ENCODE peak calls at places on chromosomes 12 and 14, in seven cellular contexts. E, M, X, B, R, W and F are unnamed samples.

GRCh38 chr12:132803883-132804282 is 24.8 kb downstream of the GOLGA3 start:
- DNase-seq in E (no peak), M (no peak), X (no peak), B (no peak), R (no peak), W (no peak), F (no peak)

GRCh38 chr12:108828774-108829173 is 28.6 kb downstream of the SSH1 start:
- DNase-seq in E (no peak), M (no peak), X (peak), B (peak), R (peak), W (no peak), F (no peak)

GRCh38 chr14:43308411-43308810 is 1198.7 kb downstream of the FSCB start:
- DNase-seq in E (no peak), M (no peak), X (no peak), B (peak), R (no peak), W (no peak), F (no peak)

GRCh38 chr12:50515587-50515986 is 10.8 kb downstream of the DIP2B start:
- DNase-seq in E (no peak), M (no peak), X (no peak), B (no peak), R (no peak), W (no peak), F (no peak)

GRCh38 chr12:65941388-65941787 is 117.1 kb downstream of the HMGA2 start:
- DNase-seq in E (no peak), M (no peak), X (peak), B (peak), R (peak), W (no peak), F (no peak)

GRCh38 chr12:52969828-52970569 is 21.1 kb downstream of the KRT18 start:
- DNase-seq in E (no peak), M (no peak), X (no peak), B (no peak), R (no peak), W (no peak), F (no peak)

GRCh38 chr12:105674871-105675699 is 344.6 kb downstream of the C12orf75 start:
- DNase-seq in E (no peak), M (no peak), X (peak), B (no peak), R (no peak), W (no peak), F (no peak)

GRCh38 chr14:100058777-100059432 is 6.3 kb upstream of the EVL start:
- DNase-seq in E (no peak), M (no peak), X (no peak), B (no peak), R (no peak), W (no peak), F (no peak)

GRCh38 chr12:83700858-83701257 is 1014.2 kb downstream of the TMTC2 start:
- DNase-seq in E (no peak), M (no peak), X (no peak), B (no peak), R (no peak), W (no peak), F (no peak)

GRCh38 chr12:27008070-27008469 is 6.1 kb downstream of the TM7SF3 start:
- DNase-seq in E (no peak), M (no peak), X (no peak), B (no peak), R (no peak), W (no peak), F (no peak)

GRCh38 chr14:92503756-92504491 is 9.7 kb upstream of the RIN3 start:
- DNase-seq in E (no peak), M (no peak), X (peak), B (peak), R (peak), W (no peak), F (no peak)

GRCh38 chr12:63845726-63846125 is 1.2 kb downstream of the SRGAP1 start:
- DNase-seq in E (no peak), M (no peak), X (peak), B (peak), R (peak), W (no peak), F (no peak)

GRCh38 chr12:85765443-85765842 is 70.8 kb downstream of the RASSF9 start:
- DNase-seq in E (no peak), M (no peak), X (no peak), B (no peak), R (no peak), W (no peak), F (no peak)

GRCh38 chr12:1852076-1852475 is 31.7 kb downstream of the LRTM2 start:
- DNase-seq in E (no peak), M (no peak), X (no peak), B (no peak), R (no peak), W (no peak), F (no peak)

GRCh38 chr12:112381421-112381897 is 772 bp downstream of the HECTD4 start:
- DNase-seq in E (peak), M (no peak), X (no peak), B (peak), R (peak), W (no peak), F (peak)

GRCh38 chr12:72493390-72493789 is 221.2 kb downstream of the TRHDE start:
- DNase-seq in E (no peak), M (no peak), X (peak), B (peak), R (no peak), W (no peak), F (no peak)

GRCh38 chr12:46963977-46964376 is 115.4 kb upstream of the PCED1B start:
- DNase-seq in E (no peak), M (no peak), X (no peak), B (peak), R (peak), W (no peak), F (no peak)

GRCh38 chr14:22835505-22835904 is 880 bp upstream of the MMP14 start:
- DNase-seq in E (no peak), M (no peak), X (no peak), B (no peak), R (no peak), W (no peak), F (no peak)

GRCh38 chr12:50992814-50993213 is 33.4 kb downstream of the SLC11A2 start:
- DNase-seq in E (no peak), M (no peak), X (peak), B (no peak), R (no peak), W (no peak), F (peak)

GRCh38 chr12:46387697-46388096 is 15.1 kb upstream of the SLC38A2 start:
- DNase-seq in E (no peak), M (no peak), X (no peak), B (no peak), R (peak), W (no peak), F (no peak)

GRCh38 chr14:67487937-67488893 is at the start of gene TMEM229B:
- DNase-seq in E (peak), M (peak), X (no peak), B (peak), R (peak), W (peak), F (no peak)

GRCh38 chr12:34393821-34394150 is 371.5 kb downstream of the ALG10 start:
- DNase-seq in E (no peak), M (no peak), X (no peak), B (no peak), R (no peak), W (no peak), F (no peak)

GRCh38 chr14:22547948-22548750 is 40.9 kb downstream of the DAD1 start:
- DNase-seq in E (no peak), M (no peak), X (no peak), B (no peak), R (no peak), W (no peak), F (no peak)

GRCh38 chr12:105931104-105931503 is 207.7 kb downstream of the NUAK1 start:
- DNase-seq in E (no peak), M (no peak), X (no peak), B (no peak), R (no peak), W (no peak), F (no peak)

GRCh38 chr12:13167226-13167625 is 29.3 kb upstream of the EMP1 start:
- DNase-seq in E (no peak), M (no peak), X (no peak), B (peak), R (peak), W (no peak), F (no peak)

GRCh38 chr14:41986726-41987125 is 380.1 kb downstream of the LRFN5 start:
- DNase-seq in E (no peak), M (no peak), X (peak), B (peak), R (peak), W (no peak), F (no peak)

GRCh38 chr12:68451261-68452091 is 119.3 kb upstream of the MDM1 start:
- DNase-seq in E (no peak), M (no peak), X (peak), B (peak), R (peak), W (peak), F (no peak)

GRCh38 chr14:70831382-70831781 is 22.1 kb upstream of the MAP3K9 start:
- DNase-seq in E (no peak), M (no peak), X (no peak), B (no peak), R (no peak), W (no peak), F (no peak)

GRCh38 chr12:70711831-70712230 is 74.6 kb upstream of the PTPRB start:
- DNase-seq in E (no peak), M (no peak), X (no peak), B (no peak), R (no peak), W (no peak), F (no peak)

GRCh38 chr12:6827982-6828670 is at the start of gene P3H3:
- DNase-seq in E (no peak), M (no peak), X (peak), B (peak), R (peak), W (no peak), F (peak)

GRCh38 chr12:53735-54095 is 12.9 kb upstream of the IQSEC3 start:
- DNase-seq in E (no peak), M (no peak), X (no peak), B (no peak), R (no peak), W (no peak), F (no peak)

GRCh38 chr12:50507474-50507838 is 2.7 kb downstream of the DIP2B start:
- DNase-seq in E (no peak), M (no peak), X (no peak), B (no peak), R (no peak), W (no peak), F (no peak)

GRCh38 chr12:11633968-11634367 is 15.5 kb upstream of the ETV6 start:
- DNase-seq in E (no peak), M (no peak), X (no peak), B (peak), R (no peak), W (no peak), F (no peak)